ENCODE peak calls at places on chromosomes 5 and 9, in nine cellular contexts. D is OCI-LY7, B is cardiac fibroblast, U is lower lobe of right lung, Y is A549, C is neuronal stem cell, Z is fibroblast of pulmonary artery, Q is IMR-90, X is foreskin fibroblast. S is an unnamed sample.

GRCh38 chr5:36458746-36459145 is 147.7 kb upstream of the SLC1A3 start:
- DNase-seq in D (no peak), B (no peak), U (no peak), Y (no peak), C (no peak), Z (no peak), Q (no peak), X (no peak), S (no peak)

GRCh38 chr5:170427672-170428236 is 38.6 kb upstream of the KCNMB1 start:
- DNase-seq in D (no peak), B (peak; percentile 38), U (no peak), Y (no peak), C (no peak), Z (peak; percentile 10), Q (no peak), X (no peak), S (peak; percentile 20)

GRCh38 chr5:109199294-109199693 is 210.5 kb downstream of the PJA2 start:
- DNase-seq in D (no peak), B (no peak), U (no peak), Y (no peak), C (no peak), Z (peak; percentile 5), Q (no peak), X (no peak), S (no peak)

GRCh38 chr9:121075251-121076036 is 689 bp downstream of the CNTRL start:
- DNase-seq in D (peak; percentile 59), B (no peak), U (no peak), Y (no peak), C (no peak), Z (no peak), Q (peak; percentile 8), X (no peak), S (no peak)

GRCh38 chr5:54541823-54542783 is 24.5 kb downstream of the SNX18 start:
- DNase-seq in D (no peak), B (no peak), U (no peak), Y (no peak), C (no peak), Z (no peak), Q (no peak), X (no peak), S (no peak)

GRCh38 chr9:107749787-107750444 is 260.3 kb upstream of the KLF4 start:
- DNase-seq in D (no peak), B (peak; percentile 96), U (peak; percentile 86), Y (peak; percentile 56), C (no peak), Z (peak; percentile 95), Q (peak; percentile 96), X (peak; percentile 96), S (peak; percentile 86)

GRCh38 chr9:105059260-105059659 is 131.3 kb upstream of the ABCA1 start:
- DNase-seq in D (no peak), B (no peak), U (no peak), Y (no peak), C (no peak), Z (peak; percentile 53), Q (no peak), X (no peak), S (no peak)

GRCh38 chr5:67255881-67256280 is 59.3 kb upstream of the CD180 start:
- DNase-seq in D (no peak), B (peak; percentile 28), U (no peak), Y (no peak), C (no peak), Z (peak; percentile 52), Q (no peak), X (no peak), S (no peak)

GRCh38 chr5:169103586-169104174 is 197.3 kb downstream of the SLIT3 start:
- DNase-seq in D (no peak), B (no peak), U (no peak), Y (no peak), C (no peak), Z (no peak), Q (no peak), X (no peak), S (no peak)

GRCh38 chr9:91164724-91165520 is 196.8 kb downstream of the AUH start:
- DNase-seq in D (no peak), B (peak; percentile 94), U (peak; percentile 79), Y (peak; percentile 86), C (no peak), Z (peak; percentile 93), Q (peak; percentile 100), X (peak; percentile 97), S (peak; percentile 95)

GRCh38 chr9:91162784-91163440 is 198.8 kb downstream of the AUH start:
- DNase-seq in D (peak; percentile 58), B (peak; percentile 52), U (peak; percentile 84), Y (no peak), C (no peak), Z (no peak), Q (no peak), X (no peak), S (no peak)

GRCh38 chr9:91162311-91162710 is 199.4 kb downstream of the AUH start:
- DNase-seq in D (no peak), B (no peak), U (no peak), Y (no peak), C (no peak), Z (no peak), Q (peak; percentile 65), X (peak; percentile 68), S (no peak)

GRCh38 chr9:91163773-91164471 is 197.8 kb downstream of the AUH start:
- DNase-seq in D (peak; percentile 45), B (no peak), U (no peak), Y (no peak), C (no peak), Z (no peak), Q (no peak), X (no peak), S (no peak)

GRCh38 chr9:91163441-91163772 is 198.3 kb downstream of the AUH start:
- DNase-seq in D (no peak), B (no peak), U (no peak), Y (no peak), C (no peak), Z (no peak), Q (no peak), X (no peak), S (no peak)
- H3K4me3 ChIP-seq in D (no peak overlapping the region), B (no peak overlapping the region), U (no peak overlapping the region), Y (no peak overlapping the region), C (no peak overlapping the region), Z (no peak overlapping the region), Q (no peak overlapping the region), X (no peak overlapping the region), S (no peak overlapping the region)

GRCh38 chr9:126914458-126915280 is at the start of gene RALGPS1:
- DNase-seq in D (peak; percentile 95), B (peak; percentile 95), U (peak; percentile 97), Y (peak; percentile 95), C (peak; percentile 92), Z (peak; percentile 94), Q (peak; percentile 94), X (peak; percentile 97), S (peak; percentile 85)
- H3K4me3 ChIP-seq in D (peak within 1 kb of the TSS; percentile 69), B (peak within 1 kb of the TSS; percentile 13), U (peak within 1 kb of the TSS; percentile 55), Y (peak within 1 kb of the TSS; percentile 52), C (peak within 1 kb of the TSS; percentile 88), Z (peak within 1 kb of the TSS; percentile 34), Q (peak within 1 kb of the TSS; percentile 81), X (peak within 1 kb of the TSS; percentile 18), S (peak within 1 kb of the TSS; percentile 38)

GRCh38 chr9:33044677-33045282 is 19.7 kb downstream of the DNAJA1 start:
- DNase-seq in D (no peak), B (peak; percentile 40), U (no peak), Y (peak; percentile 61), C (peak; percentile 3), Z (peak; percentile 22), Q (no peak), X (no peak), S (no peak)
- H3K4me3 ChIP-seq in D (no peak overlapping the region), B (peak overlapping the region; percentile 69), U (peak overlapping the region; percentile 64), Y (peak overlapping the region; percentile 54), C (peak overlapping the region; percentile 86), Z (peak overlapping the region; percentile 65), Q (peak overlapping the region; percentile 89), X (peak overlapping the region; percentile 57), S (peak overlapping the region; percentile 58)

GRCh38 chr5:52802272-52803011 is 14.7 kb downstream of the ITGA1 start:
- DNase-seq in D (no peak), B (no peak), U (no peak), Y (no peak), C (no peak), Z (no peak), Q (peak; percentile 50), X (no peak), S (no peak)
- H3K4me3 ChIP-seq in D (peak overlapping the region; percentile 77), B (peak overlapping the region; percentile 79), U (peak overlapping the region; percentile 71), Y (peak overlapping the region; percentile 71), C (no peak overlapping the region), Z (peak overlapping the region; percentile 76), Q (peak overlapping the region; percentile 56), X (peak overlapping the region; percentile 83), S (peak overlapping the region; percentile 88)